ENCODE peak calls at places on chromosomes 16 and 17, in four cellular contexts. One of them, this sample, is unnamed.

GRCh38 chr16:70701036-70701435 is 15.2 kb upstream of the MTSS2 start:
- DNase-seq in anterior cingulate cortex: no peak
- DNase-seq in NCI-H1105: no peak
- DNase-seq in glutamatergic neuron: no peak
- DNase-seq in this sample: no peak

GRCh38 chr16:67833035-67833417 is 9.1 kb upstream of the THAP11 start:
- DNase-seq in anterior cingulate cortex: no peak
- DNase-seq in NCI-H1105: no peak
- DNase-seq in glutamatergic neuron: no peak
- DNase-seq in this sample: peak; percentile 68

GRCh38 chr17:81471804-81472456 is 40.7 kb downstream of the ACTG1 start:
- DNase-seq in anterior cingulate cortex: peak; percentile 70
- DNase-seq in NCI-H1105: no peak
- DNase-seq in glutamatergic neuron: no peak
- DNase-seq in this sample: no peak

GRCh38 chr16:28910046-28911031 is 14.7 kb downstream of the RABEP2 start:
- DNase-seq in anterior cingulate cortex: no peak
- DNase-seq in NCI-H1105: peak; percentile 81
- DNase-seq in glutamatergic neuron: no peak
- DNase-seq in this sample: peak; percentile 78

GRCh38 chr16:90048737-90049330 is 28.3 kb downstream of the PRDM7 start:
- DNase-seq in anterior cingulate cortex: no peak
- DNase-seq in NCI-H1105: no peak
- DNase-seq in glutamatergic neuron: no peak
- DNase-seq in this sample: no peak

GRCh38 chr16:74487634-74488495 is 66.6 kb upstream of the CLEC18B start:
- DNase-seq in anterior cingulate cortex: no peak
- DNase-seq in NCI-H1105: no peak
- DNase-seq in glutamatergic neuron: no peak
- DNase-seq in this sample: no peak

GRCh38 chr17:39294060-39294459 is 68.3 kb upstream of the STAC2 start:
- DNase-seq in anterior cingulate cortex: no peak
- DNase-seq in NCI-H1105: no peak
- DNase-seq in glutamatergic neuron: no peak
- DNase-seq in this sample: no peak

GRCh38 chr17:67200727-67201301 is 44.2 kb downstream of the HELZ start:
- DNase-seq in anterior cingulate cortex: no peak
- DNase-seq in NCI-H1105: no peak
- DNase-seq in glutamatergic neuron: no peak
- DNase-seq in this sample: peak; percentile 53

GRCh38 chr16:89918453-89919347 is at the start of gene MC1R:
- DNase-seq in anterior cingulate cortex: no peak
- DNase-seq in NCI-H1105: peak; percentile 10
- DNase-seq in glutamatergic neuron: peak; percentile 72
- DNase-seq in this sample: no peak

GRCh38 chr16:68488559-68488958 is 40.3 kb upstream of the SMPD3 start:
- DNase-seq in anterior cingulate cortex: no peak
- DNase-seq in NCI-H1105: no peak
- DNase-seq in glutamatergic neuron: no peak
- DNase-seq in this sample: no peak

GRCh38 chr16:85253127-85253941 is 141.1 kb upstream of the CIBAR2 start:
- DNase-seq in anterior cingulate cortex: peak; percentile 42
- DNase-seq in NCI-H1105: no peak
- DNase-seq in glutamatergic neuron: peak; percentile 90
- DNase-seq in this sample: peak; percentile 31

GRCh38 chr16:66052745-66053144 is 313.7 kb upstream of the CDH5 start:
- DNase-seq in anterior cingulate cortex: no peak
- DNase-seq in NCI-H1105: no peak
- DNase-seq in glutamatergic neuron: no peak
- DNase-seq in this sample: no peak

GRCh38 chr17:27226611-27227234 is 67.2 kb upstream of the WSB1 start:
- DNase-seq in anterior cingulate cortex: no peak
- DNase-seq in NCI-H1105: no peak
- DNase-seq in glutamatergic neuron: no peak
- DNase-seq in this sample: peak; percentile 78

GRCh38 chr17:11853321-11854151 is 143.7 kb downstream of the ZNF18 start:
- DNase-seq in anterior cingulate cortex: peak; percentile 26
- DNase-seq in NCI-H1105: no peak
- DNase-seq in glutamatergic neuron: no peak
- DNase-seq in this sample: no peak

GRCh38 chr17:21167303-21167702 is 40.5 kb downstream of the DHRS7B start:
- DNase-seq in anterior cingulate cortex: no peak
- DNase-seq in NCI-H1105: no peak
- DNase-seq in glutamatergic neuron: no peak
- DNase-seq in this sample: no peak

GRCh38 chr17:78125138-78125913 is 3.2 kb downstream of the TMC6 start:
- DNase-seq in anterior cingulate cortex: no peak
- DNase-seq in NCI-H1105: no peak
- DNase-seq in glutamatergic neuron: no peak
- DNase-seq in this sample: no peak

GRCh38 chr17:7021993-7022778 is 664 bp upstream of the BCL6B start:
- DNase-seq in anterior cingulate cortex: peak; percentile 16
- DNase-seq in NCI-H1105: peak; percentile 62
- DNase-seq in glutamatergic neuron: peak; percentile 84
- DNase-seq in this sample: peak; percentile 73

GRCh38 chr16:17571499-17572093 is 100.8 kb upstream of the XYLT1 start:
- DNase-seq in anterior cingulate cortex: no peak
- DNase-seq in NCI-H1105: no peak
- DNase-seq in glutamatergic neuron: no peak
- DNase-seq in this sample: no peak

GRCh38 chr17:78645421-78646295 is 68.5 kb upstream of the DNAH17 start:
- DNase-seq in anterior cingulate cortex: peak; percentile 38
- DNase-seq in NCI-H1105: no peak
- DNase-seq in glutamatergic neuron: no peak
- DNase-seq in this sample: peak; percentile 35

GRCh38 chr16:89261691-89262563 is 44.4 kb downstream of the ZNF778 start:
- DNase-seq in anterior cingulate cortex: no peak
- DNase-seq in NCI-H1105: no peak
- DNase-seq in glutamatergic neuron: no peak
- DNase-seq in this sample: no peak

GRCh38 chr17:50198026-50198669 is 3.3 kb downstream of the COL1A1 start:
- DNase-seq in anterior cingulate cortex: peak; percentile 7
- DNase-seq in NCI-H1105: peak; percentile 6
- DNase-seq in glutamatergic neuron: peak; percentile 79
- DNase-seq in this sample: peak; percentile 91

GRCh38 chr17:73754886-73755285 is 110.6 kb upstream of the SDK2 start:
- DNase-seq in anterior cingulate cortex: no peak
- DNase-seq in NCI-H1105: no peak
- DNase-seq in glutamatergic neuron: no peak
- DNase-seq in this sample: no peak

GRCh38 chr17:1069847-1070246 is 72.9 kb downstream of the TIMM22 start:
- DNase-seq in anterior cingulate cortex: no peak
- DNase-seq in NCI-H1105: no peak
- DNase-seq in glutamatergic neuron: no peak
- DNase-seq in this sample: no peak

GRCh38 chr17:78313735-78314648 is 45.9 kb downstream of the SOCS3 start:
- DNase-seq in anterior cingulate cortex: no peak
- DNase-seq in NCI-H1105: peak; percentile 36
- DNase-seq in glutamatergic neuron: peak; percentile 57
- DNase-seq in this sample: peak; percentile 99

GRCh38 chr17:43326490-43327275 is 72.1 kb upstream of the ARL4D start:
- DNase-seq in anterior cingulate cortex: no peak
- DNase-seq in NCI-H1105: no peak
- DNase-seq in glutamatergic neuron: no peak
- DNase-seq in this sample: no peak

GRCh38 chr17:80517641-80518040 is 27.0 kb upstream of the RPTOR start:
- DNase-seq in anterior cingulate cortex: no peak
- DNase-seq in NCI-H1105: no peak
- DNase-seq in glutamatergic neuron: no peak
- DNase-seq in this sample: no peak

GRCh38 chr17:74773414-74773813 is 2.7 kb downstream of the NAT9 start:
- DNase-seq in anterior cingulate cortex: no peak
- DNase-seq in NCI-H1105: no peak
- DNase-seq in glutamatergic neuron: no peak
- DNase-seq in this sample: no peak

This sample was measured in PC-3.